ENCODE peak calls at places on chromosomes 6 and 20, in seven cellular contexts. J is IMR-90, I is H1, C is mesendoderm, E is trophoblast cell, M is H9, H is mesenchymal stem cell. Z is an unnamed sample.

GRCh38 chr20:8601542-8601912 is 467.4 kb upstream of the PLCB4 start:
- DNase-seq in J (no peak), I (no peak), C (no peak), E (no peak), M (no peak), H (no peak), Z (no peak)

GRCh38 chr6:19842030-19842429 is 4.9 kb downstream of the ID4 start:
- DNase-seq in J (no peak), I (no peak), C (no peak), E (no peak), M (no peak), H (no peak), Z (no peak)

GRCh38 chr6:8193541-8193940 is 91.2 kb upstream of the EEF1E1 start:
- DNase-seq in J (peak), I (no peak), C (peak), E (peak), M (no peak), H (no peak), Z (no peak)

GRCh38 chr6:44012078-44012493 is 115.2 kb downstream of the MRPL14 start:
- DNase-seq in J (peak), I (no peak), C (no peak), E (peak), M (no peak), H (peak), Z (no peak)

GRCh38 chr6:127484207-127484858 is 25.1 kb upstream of the KIAA0408 start:
- DNase-seq in J (peak), I (no peak), C (no peak), E (no peak), M (no peak), H (peak), Z (no peak)

GRCh38 chr6:150593119-150593518 is 6.6 kb upstream of the PLEKHG1 start:
- DNase-seq in J (no peak), I (no peak), C (no peak), E (no peak), M (no peak), H (no peak), Z (no peak)

GRCh38 chr6:193180-193579 is 99.1 kb upstream of the DUSP22 start:
- DNase-seq in J (no peak), I (no peak), C (no peak), E (no peak), M (no peak), H (no peak), Z (no peak)

GRCh38 chr20:10508060-10508459 is 73.0 kb downstream of the SLX4IP start:
- DNase-seq in J (peak), I (no peak), C (no peak), E (no peak), M (no peak), H (peak), Z (no peak)

GRCh38 chr20:44384423-44385027 is 29.0 kb downstream of the HNF4A start:
- DNase-seq in J (peak), I (peak), C (peak), E (peak), M (peak), H (peak), Z (peak)

GRCh38 chr6:105764318-105764717 is 321.8 kb upstream of the PRDM1 start:
- DNase-seq in J (no peak), I (no peak), C (no peak), E (no peak), M (no peak), H (no peak), Z (no peak)

GRCh38 chr20:63895202-63895885 is 418 bp downstream of the DNAJC5 start:
- DNase-seq in J (no peak), I (peak), C (no peak), E (no peak), M (no peak), H (no peak), Z (no peak)

GRCh38 chr20:40676466-40676865 is 12.6 kb downstream of the MAFB start:
- DNase-seq in J (no peak), I (no peak), C (no peak), E (no peak), M (no peak), H (no peak), Z (no peak)

GRCh38 chr6:474454-475185 is 83.1 kb downstream of the IRF4 start:
- DNase-seq in J (no peak), I (no peak), C (peak), E (no peak), M (no peak), H (no peak), Z (no peak)

GRCh38 chr6:37763413-37763812 is 56.1 kb upstream of the ZFAND3 start:
- DNase-seq in J (no peak), I (no peak), C (no peak), E (no peak), M (no peak), H (no peak), Z (no peak)

GRCh38 chr6:112027942-112028674 is 25.8 kb upstream of the CCN6 start:
- DNase-seq in J (no peak), I (no peak), C (peak), E (no peak), M (no peak), H (peak), Z (no peak)

GRCh38 chr6:22980446-22980845 is 411.1 kb downstream of the HDGFL1 start:
- DNase-seq in J (peak), I (no peak), C (no peak), E (no peak), M (no peak), H (peak), Z (no peak)

GRCh38 chr6:147675281-147675680 is 166.8 kb downstream of the SAMD5 start:
- DNase-seq in J (peak), I (no peak), C (no peak), E (no peak), M (no peak), H (no peak), Z (no peak)
- H3K18ac ChIP-seq in J (no peak), I (no peak), C (no peak), E (no peak), M (no peak), H (no peak), Z (no peak)

DNA sequence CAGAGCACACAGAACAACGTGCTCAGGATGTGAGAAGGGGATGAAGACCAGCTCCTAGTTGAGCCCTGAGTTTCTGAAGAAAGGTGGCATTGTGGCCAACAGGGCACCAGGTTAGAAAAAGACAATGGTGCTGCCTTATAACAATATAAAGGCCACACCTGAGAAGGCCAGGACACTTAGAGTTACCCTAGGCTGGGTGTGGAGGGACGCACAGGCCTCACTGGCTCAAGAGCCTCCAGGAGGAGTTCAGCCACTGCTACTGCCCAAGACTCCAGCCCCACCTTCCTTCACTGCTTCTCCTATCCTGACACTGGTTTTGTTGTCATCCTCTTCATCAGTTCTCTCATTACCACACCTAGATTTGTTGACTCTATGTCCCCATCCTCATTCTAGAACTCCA is 55.2 kb upstream of the BEND6 start:
- DNase-seq in J (no peak), I (no peak), C (no peak), E (no peak), M (no peak), H (no peak), Z (no peak)
- H3K27ac ChIP-seq in J (peak), I (no peak), C (no peak), E (no peak), M (no peak), H (no peak), Z (no peak)

GRCh38 chr6:83908813-83909212 is 49.3 kb downstream of the CYB5R4 start:
- DNase-seq in J (peak), I (no peak), C (no peak), E (no peak), M (no peak), H (no peak), Z (no peak)

GRCh38 chr6:83901624-83902023 is 42.1 kb downstream of the CYB5R4 start:
- DNase-seq in J (no peak), I (no peak), C (no peak), E (no peak), M (no peak), H (no peak), Z (no peak)

GRCh38 chr6:83905648-83906047 is 46.2 kb downstream of the CYB5R4 start:
- DNase-seq in J (no peak), I (no peak), C (no peak), E (no peak), M (no peak), H (no peak), Z (no peak)

DNA sequence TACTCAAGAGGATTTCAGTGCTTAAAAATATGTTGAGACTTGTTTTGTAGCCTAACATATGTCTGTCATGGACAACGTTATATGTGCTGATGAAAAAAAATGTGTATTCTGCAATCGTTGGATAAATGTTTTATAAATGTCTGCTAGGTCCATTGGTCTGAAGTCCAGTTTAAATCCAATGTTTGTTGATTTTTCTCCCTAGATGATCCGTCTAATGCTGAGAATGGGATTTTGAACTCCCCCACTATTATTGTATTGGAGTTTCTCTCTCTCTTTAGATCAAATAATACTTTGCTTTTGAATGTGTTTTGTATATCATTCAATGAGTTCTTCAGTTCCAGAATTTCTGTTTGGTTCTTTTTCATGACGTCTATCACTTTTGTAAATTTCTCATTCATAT is 44.9 kb downstream of the CYB5R4 start:
- DNase-seq in J (no peak), I (no peak), C (no peak), E (no peak), M (no peak), H (no peak), Z (no peak)
- H3K18ac ChIP-seq in J (no peak), I (no peak), C (no peak), E (no peak), M (no peak), H (no peak), Z (no peak)

DNA sequence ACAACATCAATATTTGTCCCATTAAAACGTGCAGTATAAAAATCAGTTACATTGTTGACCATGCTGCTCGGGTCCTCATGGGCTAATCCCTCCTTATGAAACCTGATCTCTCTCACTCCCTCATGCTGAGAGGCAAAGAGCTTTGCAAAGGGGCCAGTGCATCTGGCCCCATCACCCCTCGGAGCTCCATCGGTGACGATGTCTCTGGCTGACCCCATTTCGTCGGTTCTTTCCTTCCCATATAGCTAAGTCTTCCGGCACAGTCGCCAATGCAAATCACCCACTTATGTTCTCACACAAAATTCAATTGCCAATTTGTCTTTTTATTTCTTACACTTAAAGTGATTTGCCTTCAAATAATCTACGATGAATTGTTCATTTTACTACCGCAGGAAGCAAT is 199.9 kb upstream of the CDH4 start:
- DNase-seq in J (no peak), I (no peak), C (no peak), E (no peak), M (no peak), H (no peak), Z (no peak)
- H3K27ac ChIP-seq in J (no peak), I (no peak), C (no peak), E (no peak), M (no peak), H (no peak), Z (no peak)

DNA sequence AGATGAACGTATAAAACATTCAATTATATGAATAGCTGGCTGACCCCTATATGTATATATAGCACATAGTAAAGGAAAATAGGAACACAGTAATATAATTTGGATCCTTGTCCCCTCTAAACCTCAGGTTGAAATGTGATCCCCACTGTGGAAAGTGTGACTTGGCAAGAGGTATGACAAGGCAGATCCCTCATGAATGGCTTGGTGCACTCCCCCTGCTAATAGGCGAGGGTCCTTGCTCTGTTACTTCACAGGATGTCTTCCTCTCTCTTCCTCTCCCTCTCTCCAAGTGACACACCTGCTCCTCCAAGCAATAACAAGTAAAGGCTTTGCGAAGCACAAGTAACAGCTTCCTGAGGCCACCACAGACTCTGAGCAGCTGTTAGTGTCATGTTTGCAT is 16.4 kb downstream of the ROMO1 start:
- DNase-seq in J (no peak), I (peak), C (no peak), E (no peak), M (no peak), H (no peak), Z (no peak)
- H3K18ac ChIP-seq in J (no peak), I (no peak), C (no peak), E (no peak), M (no peak), H (no peak), Z (no peak)